ENCODE peak calls at places on chromosomes 3 and 15, in six cellular contexts. J, V, T, G, Y and H are unnamed samples.

GRCh38 chr3:10023587-10024310 is 2.5 kb upstream of the FANCD2 start:
- DNase-seq in J (no peak), Y (no peak), V (no peak), T (no peak), G (no peak), H (no peak)

GRCh38 chr3:152193673-152194267 is 75.0 kb upstream of the MBNL1 start:
- DNase-seq in J (no peak), T (peak; percentile 54), G (no peak), Y (no peak), V (no peak), H (no peak)

GRCh38 chr3:43105224-43105596 is 669 bp downstream of the POMGNT2 start:
- DNase-seq in V (no peak), G (no peak), Y (no peak), J (no peak), T (no peak), H (no peak)

GRCh38 chr15:63539517-63539916 is 35.1 kb downstream of the USP3 start:
- DNase-seq in T (no peak), J (no peak), Y (no peak), G (no peak), V (no peak), H (no peak)

GRCh38 chr15:53869806-53870073 is 108.5 kb upstream of the UNC13C start:
- DNase-seq in Y (no peak), G (no peak), T (no peak), J (no peak), V (no peak), H (no peak)

GRCh38 chr3:187520027-187520945 is 149.9 kb downstream of the SST start:
- DNase-seq in T (no peak), G (peak; percentile 33), Y (no peak), J (peak; percentile 20), V (no peak), H (no peak)

GRCh38 chr15:74311734-74312444 is 55.6 kb downstream of the CYP11A1 start:
- DNase-seq in T (no peak), G (no peak), V (no peak), J (no peak), Y (no peak), H (no peak)

GRCh38 chr3:5366746-5367145 is 179.2 kb downstream of the EDEM1 start:
- DNase-seq in G (no peak), T (no peak), Y (no peak), J (no peak), V (no peak), H (no peak)